ENCODE peak calls at places on chromosomes 16 and 17, in ten cellular contexts. Y is stomach, J is pancreas, T is esophagus muscularis mucosa, Z is upper lobe of right lung, Q is SJSA1, K is OCI-LY7, B is sigmoid colon, F is mammary epithelial cell, V is tibial nerve. O is an unnamed sample.

GRCh38 chr17:31739300-31739699 is 119.7 kb downstream of the COPRS start:
- DNase-seq in Y (no peak), J (no peak), T (no peak), Z (no peak), Q (no peak), K (no peak), B (no peak), F (peak; percentile 26), V (no peak), O (no peak)

GRCh38 chr17:8801135-8801840 is 2.1 kb upstream of the MFSD6L start:
- DNase-seq in Y (no peak), J (no peak), T (peak; percentile 68), Z (no peak), Q (no peak), K (no peak), B (no peak), F (peak; percentile 37), V (no peak), O (no peak)

GRCh38 chr17:76524598-76525512 is 12.7 kb downstream of the CYGB start:
- DNase-seq in Y (peak; percentile 84), J (peak; percentile 82), T (no peak), Z (no peak), Q (peak; percentile 95), K (no peak), B (no peak), F (no peak), V (no peak), O (no peak)

GRCh38 chr17:78680436-78680835 is 101.6 kb downstream of the CYTH1 start:
- DNase-seq in Y (no peak), J (no peak), T (no peak), Z (peak; percentile 2), Q (no peak), K (no peak), B (no peak), F (no peak), V (no peak), O (no peak)

GRCh38 chr16:88790312-88791150 is 5.5 kb upstream of the PIEZO1 start:
- DNase-seq in Y (peak; percentile 58), J (no peak), T (no peak), Z (peak; percentile 88), Q (no peak), K (peak; percentile 62), B (no peak), F (no peak), V (no peak), O (peak; percentile 57)

GRCh38 chr16:56950881-56951771 is 10.6 kb upstream of the CETP start:
- DNase-seq in Y (peak; percentile 70), J (peak; percentile 70), T (no peak), Z (peak; percentile 75), Q (peak; percentile 59), K (peak; percentile 90), B (peak; percentile 75), F (peak; percentile 16), V (peak; percentile 41), O (peak; percentile 47)

GRCh38 chr16:82405696-82406095 is 221.1 kb upstream of the CDH13 start:
- DNase-seq in Y (no peak), J (no peak), T (peak; percentile 53), Z (no peak), Q (no peak), K (no peak), B (no peak), F (no peak), V (no peak), O (no peak)

GRCh38 chr17:2954898-2955445 is 108.4 kb downstream of the OR1D5 start:
- DNase-seq in Y (peak; percentile 32), J (no peak), T (no peak), Z (no peak), Q (peak; percentile 84), K (peak; percentile 65), B (peak; percentile 12), F (peak; percentile 98), V (no peak), O (no peak)

GRCh38 chr17:50689251-50689650 is 18.5 kb downstream of the ANKRD40 start:
- DNase-seq in Y (no peak), J (no peak), T (no peak), Z (no peak), Q (no peak), K (no peak), B (no peak), F (peak; percentile 41), V (no peak), O (no peak)

GRCh38 chr17:50690887-50691549 is 16.7 kb downstream of the ANKRD40 start:
- DNase-seq in Y (no peak), J (no peak), T (no peak), Z (no peak), Q (no peak), K (no peak), B (no peak), F (no peak), V (no peak), O (no peak)

GRCh38 chr17:50688168-50688719 is 19.5 kb downstream of the ANKRD40 start:
- DNase-seq in Y (no peak), J (no peak), T (no peak), Z (peak; percentile 37), Q (no peak), K (no peak), B (no peak), F (no peak), V (no peak), O (no peak)

GRCh38 chr17:50691550-50692447 is 15.9 kb downstream of the ANKRD40 start:
- DNase-seq in Y (peak; percentile 82), J (peak; percentile 70), T (no peak), Z (peak; percentile 27), Q (no peak), K (no peak), B (no peak), F (no peak), V (no peak), O (no peak)

DNA sequence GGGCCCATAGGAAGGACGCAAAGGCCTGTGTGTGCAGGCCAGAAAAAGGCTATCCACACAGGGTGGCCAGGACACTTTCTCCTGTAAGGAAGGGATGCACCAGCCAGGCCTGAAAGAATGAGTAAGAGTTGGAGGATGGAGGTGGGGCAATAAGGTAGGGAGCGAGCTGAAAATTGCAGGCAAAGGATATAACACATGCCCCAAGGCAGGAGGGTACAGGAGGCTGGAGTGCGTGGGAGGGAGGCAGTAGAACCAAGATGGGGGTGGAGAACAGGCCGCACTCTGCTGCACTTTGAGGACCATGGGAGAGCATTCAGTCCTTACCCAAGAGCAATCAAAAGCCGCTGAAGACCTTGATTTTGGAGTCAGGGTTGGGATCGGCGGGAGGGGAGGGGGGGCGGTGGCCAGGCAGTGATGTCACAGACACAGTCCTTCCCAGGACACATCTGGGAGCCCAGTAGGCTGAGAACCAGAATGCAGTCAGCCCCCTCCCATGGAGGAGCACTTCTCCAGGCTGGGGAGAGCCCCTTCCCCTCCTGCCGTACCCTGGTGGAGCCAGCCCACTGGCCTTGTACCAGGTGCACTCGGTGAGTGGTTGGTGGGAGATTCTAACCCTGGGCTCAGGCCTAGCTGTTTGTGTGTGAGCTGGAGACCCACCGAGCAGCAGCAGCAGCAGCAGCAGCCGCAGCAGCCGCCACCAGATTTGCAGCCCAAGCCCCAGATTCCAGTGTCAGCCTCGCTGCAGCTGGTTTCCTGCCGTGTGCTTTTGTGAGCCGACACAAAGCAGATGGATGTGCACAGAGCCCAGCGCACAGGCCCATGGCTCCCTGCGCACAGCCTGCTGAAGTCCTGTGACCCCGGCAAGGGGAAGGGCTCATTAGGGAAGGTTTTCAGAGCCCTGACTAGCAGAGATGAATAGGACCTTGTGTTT is 17.5 kb downstream of the ANKRD40 start:
- DNase-seq in Y (no peak), J (no peak), T (no peak), Z (peak; percentile 55), Q (no peak), K (no peak), B (no peak), F (peak; percentile 66), V (no peak), O (no peak)
- H3K27ac ChIP-seq in Y (peak overlapping the region; percentile 95), J (peak overlapping the region; percentile 23), T (no peak overlapping the region), Z (no peak overlapping the region), Q (no peak overlapping the region), K (no peak overlapping the region), B (no peak overlapping the region), F (no peak overlapping the region), V (no peak overlapping the region), O (no peak overlapping the region)

DNA sequence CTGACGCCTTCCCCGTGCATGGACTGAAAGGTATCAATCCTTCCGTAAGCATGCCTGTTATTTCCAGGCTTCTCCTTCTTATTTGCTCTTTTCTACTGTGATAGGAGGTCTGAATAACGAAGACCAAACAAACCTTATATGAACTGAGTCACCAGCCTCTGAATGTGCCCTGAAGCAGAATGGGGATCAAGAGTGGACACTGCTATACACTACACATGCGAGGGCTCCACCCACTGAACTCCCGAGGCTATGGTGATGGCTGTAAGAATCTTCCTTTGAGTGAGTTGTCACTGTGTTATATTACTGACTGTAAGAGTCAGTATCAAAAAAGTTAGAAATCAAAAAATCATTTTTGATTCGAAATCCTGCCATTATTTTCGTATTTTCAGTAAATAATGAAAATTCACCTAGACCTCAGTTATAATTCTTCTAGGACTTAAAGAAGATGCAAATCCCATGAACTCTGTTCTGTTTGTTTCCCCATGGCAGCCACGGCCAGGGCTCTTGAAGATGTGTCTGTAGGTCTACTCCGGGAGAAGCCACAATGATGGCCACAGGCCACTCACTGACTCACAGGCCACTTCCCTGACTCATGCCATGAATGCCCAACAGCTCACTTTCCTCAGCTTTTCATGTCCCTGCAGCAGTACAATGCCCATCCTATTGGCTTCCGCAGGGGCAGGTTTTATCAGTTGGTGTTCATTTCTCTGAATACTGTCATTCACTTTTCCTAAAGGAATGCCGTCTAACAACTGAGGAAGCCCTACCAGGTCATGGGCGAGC is 54.7 kb downstream of the ZZEF1 start:
- DNase-seq in Y (no peak), J (no peak), T (no peak), Z (no peak), Q (peak; percentile 49), K (no peak), B (no peak), F (peak; percentile 37), V (no peak), O (no peak)
- H3K36me3 ChIP-seq in Y (peaks cover 96% of the 10 kb centered on the region), J (no peaks in the 10 kb centered on the region), T (peaks cover 95% of the 10 kb centered on the region), Z (peaks cover 92% of the 10 kb centered on the region), Q (peaks cover 82% of the 10 kb centered on the region), K (peaks cover 83% of the 10 kb centered on the region), B (peaks cover 72% of the 10 kb centered on the region), F (peaks cover 20% of the 10 kb centered on the region), V (peaks cover 22% of the 10 kb centered on the region), O (peaks cover 49% of the 10 kb centered on the region)

GRCh38 chr17:73791121-73791520 is 146.9 kb upstream of the SDK2 start:
- DNase-seq in Y (no peak), J (no peak), T (no peak), Z (no peak), Q (no peak), K (no peak), B (no peak), F (no peak), V (no peak), O (no peak)

GRCh38 chr17:73792994-73793393 is 148.7 kb upstream of the SDK2 start:
- DNase-seq in Y (no peak), J (no peak), T (no peak), Z (no peak), Q (no peak), K (no peak), B (no peak), F (no peak), V (no peak), O (no peak)

GRCh38 chr17:73794336-73794735 is 150.1 kb upstream of the SDK2 start:
- DNase-seq in Y (no peak), J (no peak), T (no peak), Z (no peak), Q (no peak), K (no peak), B (no peak), F (no peak), V (no peak), O (no peak)

GRCh38 chr17:73787721-73788051 is 143.4 kb upstream of the SDK2 start:
- DNase-seq in Y (peak; percentile 3), J (no peak), T (no peak), Z (no peak), Q (no peak), K (no peak), B (no peak), F (no peak), V (no peak), O (no peak)

DNA sequence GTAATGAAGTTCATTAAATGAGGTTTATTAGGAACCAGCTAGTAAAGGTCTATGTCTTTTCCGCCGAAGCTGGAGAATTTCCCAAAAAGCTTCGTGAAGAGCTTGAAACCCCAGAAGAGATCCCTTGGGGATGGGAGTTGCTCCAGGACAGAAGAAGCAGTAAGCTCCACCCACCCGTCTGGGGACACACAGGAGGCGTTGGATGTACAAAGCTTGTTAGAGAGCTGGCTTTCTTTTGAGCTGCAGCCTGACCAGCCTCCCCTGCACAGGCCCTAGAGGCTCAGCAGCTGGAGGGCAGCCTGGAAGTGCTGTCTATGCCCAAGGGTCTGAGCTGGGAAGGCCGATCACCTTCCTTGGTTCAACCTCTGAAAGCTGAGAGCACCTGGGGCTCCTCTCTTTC is 147.4 kb upstream of the SDK2 start:
- DNase-seq in Y (no peak), J (no peak), T (no peak), Z (no peak), Q (no peak), K (no peak), B (no peak), F (no peak), V (no peak), O (no peak)
- H3K4me1 ChIP-seq in Y (peaks cover 10% of the 10 kb centered on the region), J (no peaks in the 10 kb centered on the region), T (peaks cover 5% of the 10 kb centered on the region), Z (no peaks in the 10 kb centered on the region), Q (no peaks in the 10 kb centered on the region), K (no peaks in the 10 kb centered on the region), B (no peaks in the 10 kb centered on the region), F (no peaks in the 10 kb centered on the region), V (no peaks in the 10 kb centered on the region), O (no peaks in the 10 kb centered on the region)

DNA sequence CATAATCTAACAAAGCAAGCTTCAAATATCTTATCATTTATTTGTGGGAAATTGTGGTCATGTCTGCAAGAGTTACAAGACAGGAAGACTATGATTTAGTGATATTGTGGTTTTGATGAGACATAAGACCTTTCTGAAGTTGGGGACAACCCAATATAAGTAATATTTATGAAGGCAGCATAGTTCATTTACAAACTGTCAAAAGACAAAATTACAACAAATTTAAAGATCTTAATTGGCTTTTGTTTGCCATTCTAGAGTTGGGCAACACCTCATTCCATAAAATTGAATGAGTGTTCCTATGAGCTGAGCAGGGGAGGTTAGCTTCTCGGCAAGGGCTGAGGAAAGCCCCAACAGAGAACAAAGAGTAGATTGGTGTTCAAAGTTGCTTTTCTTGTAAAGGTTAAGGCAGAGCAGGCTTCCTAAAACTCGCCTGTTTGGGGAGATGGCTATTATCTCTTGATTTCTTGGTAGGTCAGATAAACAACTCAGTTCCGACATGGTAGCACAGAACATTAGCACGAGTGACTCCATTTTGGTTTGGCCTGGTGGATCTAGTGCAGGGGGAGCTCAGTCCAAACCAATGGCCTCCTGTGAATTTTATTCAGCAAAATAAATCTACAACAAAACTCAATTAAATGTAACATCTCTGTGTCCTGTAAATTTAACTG is 10.9 kb upstream of the MMD start:
- DNase-seq in Y (no peak), J (no peak), T (no peak), Z (no peak), Q (no peak), K (no peak), B (no peak), F (peak; percentile 65), V (no peak), O (no peak)
- H3K27ac ChIP-seq in Y (peak overlapping the region; percentile 79), J (no peak overlapping the region), T (peak overlapping the region; percentile 58), Z (no peak overlapping the region), Q (no peak overlapping the region), K (no peak overlapping the region), B (peak overlapping the region; percentile 70), F (peak overlapping the region; percentile 95), V (no peak overlapping the region), O (no peak overlapping the region)